ENCODE peak calls at places on chromosomes 1 and 21, in four cellular contexts. One of them, this sample, is unnamed.

GRCh38 chr1:26994020-26994745 is 691 bp downstream of the TRNP1 start:
- DNase-seq in left lung: no peak
- DNase-seq in hepatocyte: peak; percentile 68
- DNase-seq in transverse colon: no peak
- DNase-seq in this sample: no peak

GRCh38 chr1:214494706-214495105 is 56.7 kb downstream of the PTPN14 start:
- DNase-seq in hepatocyte: peak; percentile 29
- DNase-seq in transverse colon: no peak
- DNase-seq in left lung: no peak
- DNase-seq in this sample: no peak

GRCh38 chr1:185721553-185721952 is 12.6 kb upstream of the HMCN1 start:
- DNase-seq in transverse colon: no peak
- DNase-seq in left lung: no peak
- DNase-seq in hepatocyte: no peak
- DNase-seq in this sample: no peak

GRCh38 chr1:224203243-224204016 is 20.4 kb downstream of the DEGS1 start:
- DNase-seq in hepatocyte: no peak
- DNase-seq in left lung: peak; percentile 75
- DNase-seq in transverse colon: peak; percentile 34
- DNase-seq in this sample: no peak

GRCh38 chr1:203628185-203628996 is 1.8 kb downstream of the ATP2B4 start:
- DNase-seq in hepatocyte: peak; percentile 81
- DNase-seq in transverse colon: peak; percentile 47
- DNase-seq in left lung: peak; percentile 54
- DNase-seq in this sample: peak; percentile 20

GRCh38 chr1:7313081-7313546 is 458.0 kb upstream of the VAMP3 start:
- DNase-seq in left lung: no peak
- DNase-seq in transverse colon: no peak
- DNase-seq in hepatocyte: no peak
- DNase-seq in this sample: no peak

GRCh38 chr1:97898948-97899347 is 21.9 kb downstream of the DPYD start:
- DNase-seq in left lung: no peak
- DNase-seq in transverse colon: no peak
- DNase-seq in hepatocyte: no peak
- DNase-seq in this sample: no peak

GRCh38 chr1:11314959-11315358 is 42.0 kb downstream of the UBIAD1 start:
- DNase-seq in transverse colon: no peak
- DNase-seq in hepatocyte: peak; percentile 47
- DNase-seq in left lung: no peak
- DNase-seq in this sample: no peak

GRCh38 chr1:150161747-150162581 is 12.2 kb downstream of the PLEKHO1 start:
- DNase-seq in transverse colon: no peak
- DNase-seq in hepatocyte: peak; percentile 43
- DNase-seq in left lung: no peak
- DNase-seq in this sample: peak; percentile 54

GRCh38 chr21:29465528-29465927 is 166.8 kb downstream of the BACH1 start:
- DNase-seq in left lung: no peak
- DNase-seq in hepatocyte: no peak
- DNase-seq in transverse colon: no peak
- DNase-seq in this sample: no peak

GRCh38 chr1:21607549-21608529 is 61.3 kb downstream of the RAP1GAP start:
- DNase-seq in transverse colon: peak; percentile 95
- DNase-seq in hepatocyte: peak; percentile 94
- DNase-seq in left lung: peak; percentile 90
- DNase-seq in this sample: peak; percentile 85

GRCh38 chr1:207628776-207629175 is 16.2 kb upstream of the CR1L start:
- DNase-seq in left lung: no peak
- DNase-seq in hepatocyte: no peak
- DNase-seq in transverse colon: no peak
- DNase-seq in this sample: no peak

GRCh38 chr1:201184734-201185453 is 5.7 kb upstream of the IGFN1 start:
- DNase-seq in transverse colon: peak; percentile 25
- DNase-seq in hepatocyte: peak; percentile 78
- DNase-seq in left lung: no peak
- DNase-seq in this sample: no peak

GRCh38 chr1:111704240-111704639 is 35.0 kb downstream of the INKA2 start:
- DNase-seq in hepatocyte: no peak
- DNase-seq in transverse colon: no peak
- DNase-seq in left lung: no peak
- DNase-seq in this sample: no peak

GRCh38 chr1:111704776-111705175 is 34.4 kb downstream of the INKA2 start:
- DNase-seq in hepatocyte: peak; percentile 38
- DNase-seq in left lung: no peak
- DNase-seq in transverse colon: no peak
- DNase-seq in this sample: no peak

GRCh38 chr1:111707906-111708305 is 31.3 kb downstream of the INKA2 start:
- DNase-seq in left lung: no peak
- DNase-seq in transverse colon: no peak
- DNase-seq in hepatocyte: no peak
- DNase-seq in this sample: no peak

GRCh38 chr1:111706921-111707320 is 32.3 kb downstream of the INKA2 start:
- DNase-seq in hepatocyte: no peak
- DNase-seq in left lung: no peak
- DNase-seq in transverse colon: no peak
- DNase-seq in this sample: no peak

GRCh38 chr1:111705841-111706240 is 33.4 kb downstream of the INKA2 start:
- DNase-seq in hepatocyte: no peak
- DNase-seq in left lung: no peak
- DNase-seq in transverse colon: no peak
- DNase-seq in this sample: no peak
- H3K36me3 ChIP-seq in hepatocyte: no peaks in the 10 kb centered on the region
- H3K36me3 ChIP-seq in left lung: no peaks in the 10 kb centered on the region
- H3K36me3 ChIP-seq in transverse colon: peaks cover 21% of the 10 kb centered on the region
- H3K36me3 ChIP-seq in this sample: peaks cover 17% of the 10 kb centered on the region

GRCh38 chr1:205668951-205669340 is 11.4 kb downstream of the SLC45A3 start:
- DNase-seq in transverse colon: no peak
- DNase-seq in hepatocyte: no peak
- DNase-seq in left lung: no peak
- DNase-seq in this sample: peak; percentile 67
- TF ChIP-seq CTCF in transverse colon: no peak
- TF ChIP-seq CTCF in hepatocyte: peak; percentile 13
- TF ChIP-seq CTCF in left lung: no peak
- TF ChIP-seq CTCF in this sample: peak; percentile 28

GRCh38 chr1:6075747-6076146 is 30.1 kb downstream of the KCNAB2 start:
- DNase-seq in left lung: no peak
- DNase-seq in hepatocyte: no peak
- DNase-seq in transverse colon: no peak
- DNase-seq in this sample: no peak

GRCh38 chr1:6072774-6073479 is 27.2 kb downstream of the KCNAB2 start:
- DNase-seq in transverse colon: no peak
- DNase-seq in left lung: no peak
- DNase-seq in hepatocyte: no peak
- DNase-seq in this sample: no peak

GRCh38 chr1:6071219-6071618 is 25.5 kb downstream of the KCNAB2 start:
- DNase-seq in hepatocyte: no peak
- DNase-seq in transverse colon: no peak
- DNase-seq in left lung: no peak
- DNase-seq in this sample: no peak

GRCh38 chr1:6074192-6074901 is 28.7 kb downstream of the KCNAB2 start:
- DNase-seq in hepatocyte: no peak
- DNase-seq in left lung: no peak
- DNase-seq in transverse colon: no peak
- DNase-seq in this sample: no peak

GRCh38 chr1:6073480-6074053 is 27.9 kb downstream of the KCNAB2 start:
- DNase-seq in hepatocyte: no peak
- DNase-seq in transverse colon: no peak
- DNase-seq in left lung: no peak
- DNase-seq in this sample: no peak
- H3K36me3 ChIP-seq in hepatocyte: no peaks in the 10 kb centered on the region
- H3K36me3 ChIP-seq in transverse colon: no peaks in the 10 kb centered on the region
- H3K36me3 ChIP-seq in left lung: no peaks in the 10 kb centered on the region
- H3K36me3 ChIP-seq in this sample: peaks cover 21% of the 10 kb centered on the region

DNA sequence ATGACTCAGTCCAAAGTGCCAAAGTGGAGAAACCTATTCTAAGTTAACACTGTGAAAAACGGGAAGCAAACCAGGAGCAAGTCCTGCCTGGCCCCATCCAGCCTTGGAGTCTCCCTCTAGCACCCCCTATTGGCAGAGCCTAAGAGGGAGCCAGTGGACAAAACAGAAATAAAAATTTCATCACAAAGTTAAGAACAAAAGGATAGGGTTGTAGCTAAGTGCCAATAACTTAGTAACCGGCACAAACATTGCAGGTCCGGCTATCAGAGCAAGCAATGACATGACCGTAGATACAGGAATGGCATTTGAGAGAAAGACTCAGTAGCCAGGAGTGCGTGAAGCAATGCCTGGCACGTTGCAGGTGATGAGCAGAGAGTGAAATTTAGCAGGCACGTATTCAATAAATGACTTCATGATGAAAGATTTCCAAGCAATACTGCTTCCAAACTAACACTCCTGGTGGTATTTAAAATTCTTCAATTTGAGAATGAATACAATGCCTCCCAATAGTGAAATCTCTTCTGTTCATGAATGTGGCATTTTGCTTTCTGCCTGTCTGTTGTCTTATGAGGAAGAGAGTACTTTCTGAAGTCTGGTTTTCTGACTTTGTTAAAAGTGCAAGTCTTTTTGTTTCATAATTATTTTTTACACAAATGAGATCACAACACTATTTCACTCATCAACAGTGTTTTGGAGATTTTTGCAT is 391.0 kb downstream of the OMA1 start:
- DNase-seq in left lung: no peak
- DNase-seq in hepatocyte: peak; percentile 33
- DNase-seq in transverse colon: no peak
- DNase-seq in this sample: no peak
- TF ChIP-seq CTCF in left lung: peak; percentile 30
- TF ChIP-seq CTCF in hepatocyte: peak; percentile 40
- TF ChIP-seq CTCF in transverse colon: peak; percentile 34
- TF ChIP-seq CTCF in this sample: peak; percentile 71

DNA sequence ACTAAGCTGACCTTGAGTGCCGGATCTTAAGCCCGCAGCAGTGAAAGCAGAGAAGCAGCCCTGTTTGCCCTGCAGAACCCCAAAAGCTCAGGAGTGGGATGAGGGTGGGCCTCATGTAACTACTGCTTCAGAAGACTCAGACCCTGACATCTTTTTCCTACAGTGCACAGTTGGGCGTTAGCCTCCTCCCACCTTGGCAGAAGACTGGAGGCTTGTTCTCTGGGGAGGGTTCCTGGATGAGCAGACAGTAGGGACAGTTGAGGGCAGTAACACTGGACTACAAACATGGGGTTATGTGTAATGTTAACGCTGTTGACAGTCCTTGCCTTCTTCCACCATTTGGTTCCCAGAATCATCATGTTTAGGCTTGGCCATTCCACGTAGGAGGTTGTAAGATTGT is 9.6 kb downstream of the CTPS1 start:
- DNase-seq in hepatocyte: no peak
- DNase-seq in left lung: no peak
- DNase-seq in transverse colon: no peak
- DNase-seq in this sample: no peak
- H3K36me3 ChIP-seq in hepatocyte: peaks cover 3% of the 10 kb centered on the region
- H3K36me3 ChIP-seq in left lung: no peaks in the 10 kb centered on the region
- H3K36me3 ChIP-seq in transverse colon: peaks cover 11% of the 10 kb centered on the region
- H3K36me3 ChIP-seq in this sample: peaks cover 32% of the 10 kb centered on the region

DNA sequence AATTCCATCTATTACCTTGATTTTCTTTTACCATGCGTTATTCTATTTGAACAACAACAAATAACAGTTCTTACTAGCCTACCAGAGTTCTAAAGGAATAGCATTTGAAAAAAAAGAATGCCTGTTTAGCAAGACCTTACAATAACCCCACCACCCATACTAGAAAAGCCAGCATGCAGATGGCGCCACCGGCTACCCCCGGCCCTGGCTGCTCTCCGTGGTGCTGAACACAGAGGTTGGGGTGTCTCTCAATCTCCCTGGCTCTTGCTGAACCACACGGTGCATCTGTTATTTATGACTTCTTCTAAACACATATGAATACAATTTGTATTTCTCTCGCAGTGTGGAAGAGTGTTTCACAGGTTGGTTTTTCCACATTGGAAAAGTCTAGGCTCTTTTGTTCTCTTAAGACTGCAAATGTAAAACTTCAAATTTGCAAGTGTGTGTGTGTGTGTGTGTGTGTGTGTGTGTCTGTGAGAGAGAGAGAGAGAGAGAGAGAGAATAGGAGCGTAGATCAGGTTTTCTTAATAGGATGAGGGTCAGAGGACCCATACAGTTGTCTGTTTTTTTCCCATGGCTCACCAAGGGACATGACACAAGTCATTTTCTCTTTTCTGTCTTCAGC is 13.6 kb downstream of the GRIK3 start:
- DNase-seq in hepatocyte: peak; percentile 51
- DNase-seq in transverse colon: no peak
- DNase-seq in left lung: no peak
- DNase-seq in this sample: no peak
- TF ChIP-seq CTCF in hepatocyte: no peak
- TF ChIP-seq CTCF in transverse colon: no peak
- TF ChIP-seq CTCF in left lung: no peak
- TF ChIP-seq CTCF in this sample: no peak

DNA sequence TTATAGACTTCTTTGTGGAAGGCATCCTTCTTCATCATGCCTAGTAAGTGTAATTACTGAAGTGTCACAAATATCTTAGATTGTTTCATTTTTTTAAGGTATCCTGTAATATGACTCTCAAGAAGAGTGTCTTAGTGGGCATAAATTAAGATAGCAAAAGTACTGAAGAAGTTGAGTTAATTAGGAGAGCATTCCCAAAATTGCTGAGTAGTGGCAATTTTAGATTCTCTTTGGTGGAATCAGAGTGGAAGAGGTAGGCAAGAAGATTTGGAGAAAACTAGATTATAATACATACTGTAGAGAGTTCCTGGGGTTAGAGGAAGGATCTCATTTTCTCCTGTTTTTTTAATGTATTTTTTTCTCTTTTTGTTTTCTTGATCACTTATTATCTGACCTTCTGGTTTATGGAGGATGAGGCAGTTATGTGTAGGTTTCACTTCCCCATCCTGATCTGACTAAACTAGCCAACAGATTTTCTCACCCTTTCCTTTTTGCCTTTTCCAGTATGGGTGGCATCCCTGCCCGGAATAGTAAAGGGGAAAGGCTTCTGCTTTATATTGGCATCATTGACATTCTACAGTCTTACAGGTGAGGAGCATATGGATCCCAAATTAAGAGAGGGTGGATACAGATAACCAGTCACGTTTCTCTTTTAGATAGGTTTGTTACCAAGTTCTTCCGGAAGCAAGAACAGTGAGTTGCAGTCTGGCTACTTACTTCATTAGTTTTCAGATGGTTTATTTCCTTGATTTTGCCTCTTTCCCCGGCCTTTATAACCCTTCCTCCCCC is 16.7 kb upstream of the PSMD4 start:
- DNase-seq in transverse colon: no peak
- DNase-seq in hepatocyte: no peak
- DNase-seq in left lung: no peak
- DNase-seq in this sample: no peak
- H3K36me3 ChIP-seq in transverse colon: peaks cover 96% of the 10 kb centered on the region
- H3K36me3 ChIP-seq in hepatocyte: no peaks in the 10 kb centered on the region
- H3K36me3 ChIP-seq in left lung: no peaks in the 10 kb centered on the region
- H3K36me3 ChIP-seq in this sample: peaks cover 23% of the 10 kb centered on the region

GRCh38 chr1:16134071-16134801 is 21.6 kb downstream of the EPHA2 start:
- DNase-seq in left lung: no peak
- DNase-seq in hepatocyte: no peak
- DNase-seq in transverse colon: no peak
- DNase-seq in this sample: no peak
- TF ChIP-seq CTCF in left lung: no peak
- TF ChIP-seq CTCF in hepatocyte: no peak
- TF ChIP-seq CTCF in transverse colon: no peak
- TF ChIP-seq CTCF in this sample: no peak